ENCODE peak calls at places on chromosomes 7 and 10, in four cellular contexts. H is SK-N-SH, O is K562, U is HepG2. J is an unnamed sample.

GRCh38 chr10:31059323-31059722 is 27.7 kb upstream of the ZNF438 start:
- DNase-seq in H (no peak), U (no peak), O (no peak), J (no peak)

GRCh38 chr7:36764929-36765328 is 40.6 kb upstream of the AOAH start:
- DNase-seq in O (no peak), H (no peak), U (no peak), J (no peak)

GRCh38 chr10:133379801-133380666 is 972 bp downstream of the PAOX start:
- DNase-seq in O (no peak), H (no peak), U (no peak), J (no peak)

GRCh38 chr10:124259139-124259825 is 159.4 kb downstream of the OAT start:
- DNase-seq in U (peak), H (peak), O (no peak), J (peak)

GRCh38 chr7:135966341-135967043 is 10.7 kb downstream of the MTPN start:
- DNase-seq in U (no peak), H (no peak), O (no peak), J (no peak)

GRCh38 chr10:102812213-102812876 is 24.9 kb downstream of the CYP17A1 start:
- DNase-seq in U (no peak), O (no peak), H (no peak), J (no peak)

GRCh38 chr7:24438232-24438631 is 135.0 kb upstream of the PALS2 start:
- DNase-seq in H (no peak), U (no peak), O (no peak), J (no peak)

GRCh38 chr10:42646692-42647640 is 8.6 kb upstream of the ZNF33B start:
- DNase-seq in U (no peak), O (peak), H (no peak), J (no peak)

GRCh38 chr10:30736685-30737232 is 107.2 kb upstream of the LYZL2 start:
- DNase-seq in H (no peak), O (no peak), U (no peak), J (no peak)

GRCh38 chr7:155785536-155785935 is 26.7 kb downstream of the SHH start:
- DNase-seq in H (no peak), O (no peak), U (no peak), J (no peak)

GRCh38 chr7:27144799-27145166 is 1.3 kb upstream of the HOXA5 start:
- DNase-seq in U (no peak), O (no peak), H (peak), J (peak)

GRCh38 chr10:16439294-16439693 is 2.5 kb downstream of the PTER start:
- DNase-seq in U (no peak), O (no peak), H (no peak), J (no peak)

GRCh38 chr7:149460493-149461330 is at the start of gene ZNF777:
- DNase-seq in H (peak), U (peak), O (peak), J (peak)

GRCh38 chr10:20768849-20769248 is 128.3 kb downstream of the NEBL start:
- DNase-seq in U (no peak), H (peak), O (no peak), J (no peak)

GRCh38 chr10:81179324-81179723 is 641.6 kb downstream of the SH2D4B start:
- DNase-seq in U (no peak), O (no peak), H (no peak), J (no peak)
- TF ChIP-seq FOXJ3 in U (no peak), O (no peak), H (no peak), J (no peak)

DNA sequence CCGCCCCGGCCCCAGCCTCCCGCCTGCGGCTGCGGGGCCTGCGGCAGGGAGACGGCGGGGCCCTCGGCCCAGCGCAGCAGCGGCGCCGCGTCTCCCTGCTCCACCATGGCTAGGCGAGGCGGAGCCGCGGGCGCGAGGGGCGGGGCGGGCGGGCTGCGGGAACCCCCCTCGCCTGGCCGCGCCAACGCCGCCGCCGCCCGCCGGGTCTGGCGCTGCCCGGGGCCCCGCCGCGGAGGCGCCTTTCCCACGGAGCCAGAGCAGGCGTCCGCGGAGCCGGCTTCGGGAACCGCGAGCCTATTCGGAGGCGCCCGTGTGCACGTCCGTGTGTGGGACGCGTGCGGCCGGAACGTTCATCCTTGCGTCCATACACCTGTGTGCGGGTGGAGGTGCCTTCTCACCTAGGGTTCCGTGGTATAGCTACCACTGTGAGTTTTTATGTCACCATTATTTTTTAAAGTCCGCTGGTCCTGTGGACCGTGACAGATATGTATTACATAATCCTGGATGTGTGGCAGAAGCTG is at the start of gene DENND11:
- DNase-seq in O (peak), U (no peak), H (peak), J (peak)
- TF ChIP-seq FOXJ3 in O (no peak), U (no peak), H (no peak), J (no peak)

DNA sequence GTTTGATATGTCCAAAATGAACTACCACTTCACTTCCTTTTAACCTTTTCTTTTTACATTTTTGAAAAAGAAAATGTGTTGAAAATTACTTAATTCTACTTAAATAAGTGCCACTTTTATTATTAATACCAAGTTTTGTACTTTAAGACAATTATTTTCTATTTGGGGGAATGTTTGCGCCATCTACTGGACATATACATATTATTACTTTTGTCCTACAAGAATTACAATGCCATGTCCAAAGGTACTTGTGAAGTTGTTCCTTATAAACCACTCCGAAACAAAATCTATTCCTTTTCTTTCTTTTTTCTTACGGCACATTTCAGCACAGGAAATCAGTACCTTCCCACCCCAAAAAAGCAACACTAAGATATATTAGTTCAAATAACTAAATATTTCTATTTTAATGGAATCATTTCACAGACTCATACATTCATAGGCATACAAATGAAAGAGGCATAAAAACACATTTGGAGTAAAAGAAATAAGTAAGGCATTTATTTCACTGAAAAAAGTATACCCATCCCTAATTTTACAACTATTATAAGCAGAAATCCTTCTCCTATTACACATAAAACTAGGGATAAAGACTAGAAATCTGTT is 169.9 kb downstream of the RNF133 start:
- DNase-seq in U (peak), O (peak), H (peak), J (no peak)
- TF ChIP-seq FOXJ3 in U (no peak), O (no peak), H (no peak), J (no peak)

GRCh38 chr7:2461268-2462026 is 14.8 kb downstream of the GRIFIN start:
- DNase-seq in U (no peak), O (no peak), H (peak), J (no peak)
- TF ChIP-seq FOXJ3 in U (no peak), O (no peak), H (no peak), J (no peak)

DNA sequence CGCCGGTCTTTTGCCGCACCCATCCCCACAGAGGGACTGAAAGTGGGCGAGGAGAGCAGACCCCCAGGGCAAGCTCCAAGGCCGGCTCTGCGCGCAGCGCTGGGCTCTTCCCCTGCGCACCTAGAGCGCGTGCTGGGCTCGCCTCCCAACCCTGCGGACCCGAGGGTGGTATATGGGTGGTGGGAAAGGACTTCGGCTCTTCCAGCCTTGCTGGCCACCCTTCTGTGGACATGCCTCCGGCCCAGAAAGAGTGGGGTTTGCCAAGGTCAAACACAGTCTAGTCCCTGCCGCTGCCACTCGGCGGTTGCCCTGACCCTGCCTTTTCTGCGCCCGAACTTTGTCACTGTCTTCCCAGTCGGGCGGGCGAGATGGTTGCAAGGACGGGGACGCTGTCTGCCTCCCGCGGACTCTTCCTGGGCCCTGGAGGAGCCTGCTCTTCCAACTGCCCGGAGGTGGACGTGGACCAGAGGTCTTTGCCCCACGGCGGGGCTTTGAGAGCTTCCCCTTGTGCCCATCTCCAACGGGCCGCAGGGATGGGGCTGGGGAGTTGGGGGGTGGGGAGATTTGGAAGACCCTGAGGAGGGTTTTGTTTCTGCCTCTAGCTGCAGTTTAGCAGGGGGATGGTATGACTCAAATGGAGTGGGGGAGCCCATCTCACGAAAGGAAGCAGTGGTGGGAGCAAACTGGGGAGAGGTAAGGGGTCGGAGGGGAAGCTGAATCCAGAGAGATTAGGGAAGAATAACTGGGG is 1.5 kb downstream of the ADCY1 start:
- DNase-seq in H (peak), O (no peak), U (no peak), J (peak)
- TF ChIP-seq FOXJ3 in H (no peak), O (no peak), U (no peak), J (no peak)

DNA sequence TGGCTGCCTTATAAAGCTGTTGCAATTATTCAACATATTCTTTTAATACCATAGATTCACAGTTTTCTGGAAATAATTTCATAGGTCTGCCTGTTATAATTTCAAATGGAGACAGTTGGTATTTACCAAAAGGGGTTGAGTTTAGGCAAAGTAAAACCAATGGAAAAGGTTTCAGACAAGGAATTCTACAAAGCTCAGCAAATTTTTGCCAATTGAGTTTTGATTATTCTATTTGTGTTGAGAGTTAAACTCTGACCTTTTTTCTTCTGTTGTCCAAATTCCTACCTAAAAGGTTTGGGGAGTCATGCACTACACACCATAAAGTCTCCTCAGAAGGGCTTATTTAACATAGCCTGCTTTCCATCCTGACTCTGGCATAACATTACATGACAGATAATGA is 38.5 kb upstream of the ABCA13 start:
- DNase-seq in U (no peak), O (no peak), H (no peak), J (no peak)
- TF ChIP-seq FOXJ3 in U (no peak), O (no peak), H (no peak), J (no peak)

GRCh38 chr10:91551856-91552255 is 81.0 kb downstream of the PPP1R3C start:
- DNase-seq in O (peak), H (peak), U (peak), J (peak)
- TF ChIP-seq FOXJ3 in O (no peak), H (no peak), U (no peak), J (no peak)

DNA sequence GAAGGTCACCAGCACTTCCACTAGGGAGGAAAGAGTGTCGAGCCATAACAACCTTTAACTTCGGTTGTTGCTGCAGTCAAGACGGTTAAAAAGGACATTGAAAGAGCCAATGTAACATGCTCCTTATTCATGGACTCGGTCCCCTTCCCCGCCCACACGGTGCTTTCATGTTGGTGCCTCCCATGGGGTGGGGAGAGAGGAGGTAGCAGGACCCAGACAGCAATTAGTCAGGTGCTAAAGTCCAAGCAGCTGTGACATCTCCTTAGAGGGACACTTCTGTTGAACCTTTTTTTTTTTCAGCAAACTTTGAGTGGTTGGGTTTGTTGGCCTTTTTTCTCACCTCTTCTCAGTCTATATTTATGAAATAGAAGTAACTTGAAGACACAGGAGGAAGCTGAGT is 136.6 kb upstream of the ADARB2 start:
- DNase-seq in H (no peak), U (no peak), O (no peak), J (no peak)
- TF ChIP-seq FOXJ3 in H (no peak), U (no peak), O (no peak), J (no peak)

DNA sequence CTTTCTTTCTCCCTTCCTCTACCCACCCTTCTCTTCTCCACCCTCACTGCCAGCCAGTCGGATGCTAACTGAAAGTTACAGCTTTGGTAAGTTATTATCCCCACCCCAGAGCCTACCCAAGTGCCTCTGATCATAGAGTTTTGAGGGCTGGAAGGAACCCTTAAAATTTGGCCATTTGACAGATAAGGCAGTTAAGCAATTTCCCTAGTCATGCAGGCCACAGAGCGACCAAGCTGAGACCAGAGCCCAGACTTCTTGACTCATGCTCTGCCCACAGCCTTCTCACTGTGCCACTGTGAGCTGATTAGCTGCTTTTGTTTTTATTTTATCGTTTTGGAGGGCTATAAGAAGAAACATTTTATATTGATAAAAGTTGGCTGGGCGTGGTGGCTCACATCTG is 17.2 kb downstream of the SAP25 start:
- DNase-seq in O (no peak), H (no peak), U (no peak), J (no peak)
- TF ChIP-seq FOXJ3 in O (no peak), H (no peak), U (no peak), J (no peak)

GRCh38 chr7:158431941-158432347 is 155.7 kb downstream of the PTPRN2 start:
- DNase-seq in U (peak), O (peak), H (peak), J (no peak)

GRCh38 chr7:158431055-158431940 is 156.3 kb downstream of the PTPRN2 start:
- DNase-seq in H (peak), U (no peak), O (no peak), J (no peak)

GRCh38 chr7:158430308-158431034 is 157.2 kb downstream of the PTPRN2 start:
- DNase-seq in O (no peak), H (peak), U (no peak), J (no peak)

GRCh38 chr7:158428842-158429753 is 158.5 kb downstream of the PTPRN2 start:
- DNase-seq in U (no peak), O (no peak), H (peak), J (no peak)

GRCh38 chr7:158432369-158433270 is 155.0 kb downstream of the PTPRN2 start:
- DNase-seq in U (peak), H (peak), O (no peak), J (no peak)
- TF ChIP-seq FOXJ3 in U (peak), H (no peak), O (no peak), J (no peak)

J was measured in WTC11.